ENCODE peak calls at places on chromosomes 7 and 10, in ten cellular contexts. R is mesothelial cell of epicardium, I is body of pancreas, G is colonic mucosa, W is A673, D is endodermal cell, V is dorsolateral prefrontal cortex, M is AG04450, J is pancreas, Q is GM23338. C is an unnamed sample.
A peak's percentile ranks its signal among the peaks of the same experiment; 100 is the strongest.

GRCh38 chr10:121942749-121943148 is 14.9 kb upstream of the ATE1 start:
- DNase-seq in W (peak; percentile 60), R (no peak), Q (no peak), V (no peak), G (no peak), D (no peak), M (peak; percentile 47), J (no peak), I (no peak), C (peak; percentile 45)

GRCh38 chr10:133567119-133567518 is 1.7 kb upstream of the SYCE1 start:
- DNase-seq in Q (no peak), G (no peak), I (no peak), V (no peak), D (no peak), M (no peak), W (no peak), J (no peak), R (no peak), C (no peak)

GRCh38 chr10:30330512-30331168 is 18.4 kb downstream of the MTPAP start:
- DNase-seq in M (no peak), G (no peak), J (no peak), V (no peak), W (no peak), D (no peak), I (no peak), R (no peak), Q (no peak), C (no peak)

GRCh38 chr7:26159243-26159642 is 7.2 kb downstream of the NFE2L3 start:
- DNase-seq in Q (peak; percentile 42), W (no peak), V (no peak), D (no peak), M (no peak), J (no peak), G (no peak), I (no peak), R (no peak), C (no peak)

GRCh38 chr7:80740778-80741545 is 102.5 kb downstream of the CD36 start:
- DNase-seq in M (no peak), V (no peak), J (no peak), W (no peak), R (no peak), Q (peak; percentile 6), D (no peak), I (no peak), G (no peak), C (peak; percentile 11)

GRCh38 chr7:9488555-9488954 is 1055.1 kb downstream of the NXPH1 start:
- DNase-seq in V (no peak), Q (no peak), D (no peak), J (no peak), W (peak; percentile 36), I (no peak), R (no peak), G (no peak), M (peak; percentile 6), C (peak; percentile 20)

GRCh38 chr7:23938937-23939552 is 229.0 kb downstream of the STK31 start:
- DNase-seq in G (peak; percentile 27), I (peak; percentile 30), W (peak; percentile 84), R (no peak), V (no peak), Q (peak; percentile 71), J (peak; percentile 13), D (peak; percentile 83), M (no peak), C (no peak)

GRCh38 chr7:157046681-157047080 is 36.2 kb upstream of the MNX1 start:
- DNase-seq in M (no peak), Q (no peak), J (no peak), W (no peak), G (no peak), R (no peak), V (no peak), I (no peak), D (no peak), C (peak; percentile 10)

GRCh38 chr7:128076216-128076821 is 45.1 kb upstream of the LRRC4 start:
- DNase-seq in W (no peak), Q (no peak), J (no peak), G (no peak), D (no peak), I (no peak), V (no peak), R (no peak), M (no peak), C (no peak)

GRCh38 chr7:128074736-128075135 is 43.5 kb upstream of the LRRC4 start:
- DNase-seq in G (no peak), M (no peak), R (no peak), D (no peak), I (no peak), V (no peak), J (no peak), W (no peak), Q (no peak), C (no peak)

GRCh38 chr7:128073671-128074070 is 42.4 kb upstream of the LRRC4 start:
- DNase-seq in I (no peak), V (no peak), D (no peak), M (no peak), J (no peak), R (no peak), Q (no peak), G (no peak), W (no peak), C (no peak)

GRCh38 chr7:128075536-128076095 is 44.4 kb upstream of the LRRC4 start:
- DNase-seq in I (no peak), M (no peak), J (no peak), V (no peak), W (no peak), G (no peak), R (no peak), D (no peak), Q (peak; percentile 20), C (no peak)

DNA sequence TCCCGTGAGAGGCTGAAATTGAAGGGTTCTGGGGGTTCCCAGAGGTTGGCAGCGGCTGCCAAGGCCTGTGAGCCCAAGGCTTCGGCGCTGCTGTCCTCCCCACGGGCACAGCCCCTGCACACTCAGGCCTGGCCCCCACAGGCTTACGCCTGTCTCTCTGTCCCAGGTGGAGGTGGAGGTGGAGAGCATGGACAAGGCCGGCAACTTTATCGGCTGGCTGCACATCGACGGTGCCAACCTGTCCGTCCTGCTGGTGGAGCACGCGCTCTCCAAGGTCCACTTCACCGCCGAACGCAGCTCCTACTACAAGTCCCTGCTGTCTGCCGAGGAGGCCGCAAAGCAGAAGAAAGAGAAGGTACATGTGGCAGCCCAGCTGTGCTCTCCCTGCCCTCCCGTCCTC is 43.1 kb upstream of the LRRC4 start:
- DNase-seq in G (no peak), Q (no peak), V (no peak), M (no peak), W (no peak), R (no peak), D (no peak), I (no peak), J (no peak), C (no peak)
- TF ChIP-seq CTCF in G (no peak), Q (no peak), V (no peak), M (no peak), W (no peak), R (no peak), D (no peak), I (no peak), J (no peak), C (no peak)

DNA sequence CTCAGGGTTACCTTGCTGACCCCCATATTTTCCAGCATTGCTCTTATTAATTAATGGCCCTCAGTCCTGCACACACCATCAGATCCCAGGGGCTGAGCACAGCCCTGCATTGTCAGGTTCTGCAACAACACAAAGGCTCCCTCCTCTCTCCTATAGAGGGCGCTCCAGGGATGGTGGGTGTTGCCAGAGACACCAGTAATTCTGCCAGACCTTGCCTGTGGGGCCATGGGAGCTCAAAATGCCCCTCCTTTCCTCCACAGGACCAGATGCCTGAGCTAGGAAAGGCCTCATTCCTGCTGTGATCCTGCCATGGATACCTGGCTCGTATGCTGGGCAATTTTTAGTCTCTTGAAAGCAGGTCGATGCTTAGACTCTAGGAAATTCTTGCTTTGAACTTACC is 42.8 kb upstream of the PRSS58 start:
- DNase-seq in G (no peak), J (no peak), V (no peak), W (peak; percentile 35), R (no peak), M (no peak), Q (peak; percentile 90), I (no peak), D (peak; percentile 92), C (no peak)
- TF ChIP-seq CTCF in G (no peak), J (no peak), V (no peak), W (peak; percentile 54), R (no peak), M (no peak), Q (peak; percentile 81), I (no peak), D (peak; percentile 82), C (no peak)

DNA sequence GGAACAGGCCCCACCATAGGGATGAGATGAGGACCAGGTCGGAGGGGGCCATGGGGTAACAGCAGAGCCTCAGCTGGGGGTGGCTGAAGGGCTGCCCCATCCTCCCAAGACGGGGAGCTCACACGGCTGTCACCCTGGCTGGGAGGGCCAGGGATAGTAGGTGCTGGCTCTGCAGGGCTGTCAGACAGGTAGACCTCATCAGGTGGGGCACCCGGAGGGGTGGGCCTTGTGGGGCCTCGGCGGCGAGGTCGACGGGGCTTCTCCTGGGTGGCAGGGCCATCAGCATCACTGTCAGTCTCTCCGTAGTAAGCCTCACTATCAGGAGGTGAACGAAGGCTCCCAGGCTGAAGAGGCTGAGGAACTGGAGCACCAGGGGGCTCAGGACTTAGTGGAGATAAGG is 2.6 kb downstream of the SYNPO2L start:
- DNase-seq in Q (no peak), R (no peak), D (no peak), J (no peak), M (no peak), W (no peak), I (no peak), G (no peak), V (no peak), C (no peak)
- TF ChIP-seq CTCF in Q (no peak), R (no peak), D (no peak), J (no peak), M (no peak), W (no peak), I (no peak), G (no peak), V (no peak), C (no peak)

GRCh38 chr10:100784126-100784525 is 38.7 kb downstream of the PAX2 start:
- DNase-seq in J (no peak), R (no peak), W (no peak), G (no peak), I (no peak), Q (no peak), M (no peak), D (no peak), V (no peak), C (no peak)

GRCh38 chr10:100781145-100781665 is 35.8 kb downstream of the PAX2 start:
- DNase-seq in I (no peak), R (no peak), V (no peak), D (no peak), M (no peak), J (no peak), G (no peak), Q (no peak), W (no peak), C (no peak)

GRCh38 chr10:100779329-100779728 is 33.9 kb downstream of the PAX2 start:
- DNase-seq in G (no peak), J (no peak), W (no peak), I (no peak), R (no peak), D (no peak), V (no peak), Q (no peak), M (no peak), C (no peak)

GRCh38 chr10:100780324-100780723 is 34.9 kb downstream of the PAX2 start:
- DNase-seq in I (peak; percentile 20), G (no peak), R (no peak), Q (no peak), W (no peak), V (no peak), J (no peak), D (no peak), M (no peak), C (no peak)

GRCh38 chr10:100782845-100783244 is 37.5 kb downstream of the PAX2 start:
- DNase-seq in R (no peak), J (no peak), Q (no peak), G (no peak), W (no peak), V (no peak), I (no peak), D (no peak), M (no peak), C (no peak)
- TF ChIP-seq CTCF in R (no peak), J (no peak), Q (no peak), G (no peak), W (no peak), V (no peak), I (no peak), D (no peak), M (no peak), C (no peak)

C was measured in AG09319.